ENCODE peak calls at places on chromosomes 1 and 21, in eight cellular contexts. V is tibial artery; U is left ventricle myocardium inferior; N is thyroid gland; Q is naive thymus-derived CD4-positive, alpha-beta T cell; M is A549; X is testis; W is psoas muscle. A is an unnamed sample. For H3K9me3, the result is how much of the 10 kb centered on the place peaks cover.

GRCh38 chr1:64290420-64290819 is 87.0 kb downstream of the UBE2U start:
- DNase-seq in U (no peak), W (no peak), Q (no peak), M (no peak), V (no peak), N (no peak), X (no peak), A (no peak)

GRCh38 chr1:46798820-46799219 is at the start of gene CYP4B1:
- DNase-seq in Q (no peak), W (peak), N (peak), X (peak), V (peak), U (peak), M (no peak), A (no peak)

GRCh38 chr1:243718893-243719292 is 131.2 kb downstream of the AKT3 start:
- DNase-seq in V (no peak), U (no peak), W (no peak), M (no peak), Q (no peak), N (no peak), X (no peak), A (no peak)

GRCh38 chr1:61356995-61357394 is 274.6 kb downstream of the NFIA start:
- DNase-seq in W (no peak), V (no peak), N (no peak), X (no peak), U (no peak), Q (no peak), M (no peak), A (no peak)

GRCh38 chr1:22518379-22518778 is 44.9 kb upstream of the EPHA8 start:
- DNase-seq in M (no peak), W (no peak), U (no peak), V (no peak), N (peak), Q (no peak), X (no peak), A (no peak)

GRCh38 chr1:208640295-208640694 is 396.1 kb upstream of the PLXNA2 start:
- DNase-seq in X (no peak), Q (no peak), M (no peak), U (no peak), V (no peak), W (no peak), N (no peak), A (no peak)

GRCh38 chr1:197269053-197269452 is 1.0 kb downstream of the CRB1 start:
- DNase-seq in W (no peak), U (no peak), X (no peak), N (no peak), Q (no peak), M (no peak), V (no peak), A (no peak)

GRCh38 chr1:119308806-119309205 is 59.8 kb upstream of the HAO2 start:
- DNase-seq in X (no peak), N (no peak), M (no peak), V (no peak), Q (no peak), U (no peak), W (no peak), A (no peak)

GRCh38 chr1:234154320-234155251 is 218.7 kb upstream of the COA6 start:
- DNase-seq in W (no peak), V (no peak), M (peak), X (peak), U (no peak), Q (peak), N (peak), A (no peak)

GRCh38 chr1:110548381-110548780 is 29.4 kb upstream of the KCNA10 start:
- DNase-seq in X (no peak), M (peak), W (no peak), U (no peak), V (no peak), Q (no peak), N (peak), A (no peak)

GRCh38 chr1:198072177-198072576 is 84.6 kb upstream of the NEK7 start:
- DNase-seq in W (no peak), Q (no peak), N (no peak), U (no peak), X (no peak), M (no peak), V (no peak), A (no peak)

GRCh38 chr1:19602486-19602885 is 41.6 kb upstream of the NBL1 start:
- DNase-seq in U (no peak), M (no peak), N (no peak), V (no peak), X (no peak), Q (no peak), W (no peak), A (no peak)

GRCh38 chr1:179083031-179083345 is 1.1 kb downstream of the TOR3A start:
- DNase-seq in V (no peak), X (no peak), U (no peak), W (no peak), M (no peak), Q (peak), N (no peak), A (no peak)

GRCh38 chr1:209220048-209220524 is 363.4 kb upstream of the CAMK1G start:
- DNase-seq in U (no peak), N (no peak), Q (no peak), X (no peak), M (no peak), V (no peak), W (no peak), A (no peak)

GRCh38 chr21:44525431-44526095 is 14.4 kb downstream of the KRTAP10-1 start:
- DNase-seq in U (peak), Q (no peak), V (peak), X (no peak), N (no peak), W (peak), M (no peak), A (no peak)

GRCh38 chr1:116360435-116361173 is 12.4 kb upstream of the ATP1A1 start:
- DNase-seq in X (no peak), W (no peak), U (no peak), N (no peak), Q (peak), V (no peak), M (no peak), A (no peak)

GRCh38 chr1:246691622-246692495 is 32.4 kb upstream of the SCCPDH start:
- DNase-seq in U (no peak), M (no peak), Q (no peak), V (no peak), X (no peak), W (no peak), N (no peak), A (no peak)

GRCh38 chr1:86068126-86068805 is 88.3 kb downstream of the COL24A1 start:
- DNase-seq in N (no peak), V (no peak), W (no peak), U (no peak), Q (no peak), M (no peak), X (no peak), A (no peak)

GRCh38 chr1:212979340-212980122 is 29.2 kb downstream of the VASH2 start:
- DNase-seq in N (no peak), U (no peak), V (no peak), M (no peak), X (no peak), Q (no peak), W (no peak), A (no peak)

GRCh38 chr1:181601186-181601950 is 118.1 kb downstream of the CACNA1E start:
- DNase-seq in N (no peak), U (no peak), W (no peak), Q (no peak), X (no peak), M (no peak), V (no peak), A (no peak)

GRCh38 chr1:23936481-23937176 is 23.0 kb upstream of the PNRC2 start:
- DNase-seq in M (no peak), Q (no peak), X (no peak), U (no peak), W (no peak), V (no peak), N (no peak), A (no peak)

GRCh38 chr1:52328615-52329014 is 37.4 kb downstream of the CC2D1B start:
- DNase-seq in N (no peak), U (no peak), X (no peak), Q (no peak), V (no peak), M (no peak), W (no peak), A (no peak)

GRCh38 chr1:98030976-98031375 is 110.1 kb upstream of the DPYD start:
- DNase-seq in W (no peak), X (no peak), N (no peak), V (no peak), M (no peak), Q (no peak), U (no peak), A (no peak)

GRCh38 chr1:218481116-218481775 is 136.1 kb downstream of the TGFB2 start:
- DNase-seq in W (no peak), M (no peak), N (no peak), V (no peak), U (no peak), X (no peak), Q (no peak), A (no peak)

GRCh38 chr1:22969224-22969829 is 3.3 kb downstream of the LACTBL1 start:
- DNase-seq in Q (no peak), U (no peak), M (no peak), N (peak), V (no peak), W (no peak), X (peak), A (no peak)

GRCh38 chr1:56189946-56190920 is 389.1 kb downstream of the PLPP3 start:
- DNase-seq in W (no peak), X (peak), M (no peak), U (no peak), Q (no peak), V (no peak), N (no peak), A (no peak)

GRCh38 chr1:56453722-56454078 is 125.7 kb downstream of the PLPP3 start:
- DNase-seq in V (no peak), W (no peak), X (no peak), U (no peak), M (no peak), N (no peak), Q (no peak), A (no peak)

GRCh38 chr1:115977481-115978258 is 1.4 kb downstream of the SLC22A15 start:
- DNase-seq in M (no peak), Q (no peak), W (no peak), U (no peak), V (peak), N (no peak), X (no peak), A (no peak)

GRCh38 chr1:106798991-106799390 is 257.5 kb upstream of the PRMT6 start:
- DNase-seq in M (no peak), V (no peak), X (no peak), W (no peak), N (no peak), Q (no peak), U (no peak), A (no peak)

DNA sequence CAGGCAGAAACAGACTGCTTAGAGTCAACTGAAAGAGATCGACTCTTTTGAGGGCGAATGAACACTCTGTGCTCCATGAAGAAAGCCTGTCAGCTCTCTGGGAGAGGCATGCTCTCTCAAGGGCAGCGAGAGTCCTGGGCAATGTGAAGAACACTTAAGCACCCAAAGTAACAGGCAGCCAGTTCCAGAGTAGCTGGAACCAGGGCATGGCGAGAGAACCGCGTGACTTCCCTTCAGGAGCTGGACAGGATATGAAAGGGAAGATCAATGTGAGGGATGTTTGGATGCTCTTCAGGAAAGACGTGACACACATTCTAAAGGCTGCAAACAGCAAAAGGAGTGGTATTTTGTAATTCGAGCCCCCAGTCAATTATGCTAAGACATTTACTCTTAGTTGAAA is 21.0 kb downstream of the ADAMTS5 start:
- DNase-seq in X (peak), U (peak), W (peak), N (peak), M (no peak), Q (no peak), V (peak), A (no peak)
- H3K9me3 ChIP-seq in X (under half), U (under half), W (under half), N (under half), M (under half), Q (under half), V (under half), A (under half)

GRCh38 chr1:9884805-9885204 is 25.3 kb downstream of the CTNNBIP1 start:
- DNase-seq in Q (no peak), X (no peak), N (no peak), U (no peak), M (no peak), W (peak), V (no peak), A (no peak)
- H3K9me3 ChIP-seq in Q (under half), X (under half), N (under half), U (under half), M (under half), W (under half), V (under half), A (under half)

DNA sequence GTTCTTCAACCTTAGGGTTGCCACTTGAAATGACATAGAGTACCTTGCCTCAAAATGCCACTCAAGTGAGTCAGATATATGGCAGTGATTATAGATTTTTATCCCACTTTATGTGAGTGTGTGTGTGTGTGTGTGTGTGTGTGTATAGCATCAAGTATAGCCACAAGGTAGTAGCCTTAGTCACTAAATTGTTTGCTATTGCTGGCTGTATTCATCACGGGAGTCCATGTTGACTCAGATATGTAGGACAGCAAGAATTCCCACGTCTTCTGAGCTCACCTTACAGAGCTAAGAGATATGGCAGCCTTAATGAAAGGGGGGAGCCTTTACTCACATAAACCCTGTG is 9.3 kb downstream of the ETS2 start:
- DNase-seq in V (no peak), X (no peak), Q (no peak), U (no peak), W (no peak), N (no peak), M (no peak), A (no peak)
- H3K9me3 ChIP-seq in V (under half), X (under half), Q (under half), U (under half), W (under half), N (under half), M (under half), A (under half)

DNA sequence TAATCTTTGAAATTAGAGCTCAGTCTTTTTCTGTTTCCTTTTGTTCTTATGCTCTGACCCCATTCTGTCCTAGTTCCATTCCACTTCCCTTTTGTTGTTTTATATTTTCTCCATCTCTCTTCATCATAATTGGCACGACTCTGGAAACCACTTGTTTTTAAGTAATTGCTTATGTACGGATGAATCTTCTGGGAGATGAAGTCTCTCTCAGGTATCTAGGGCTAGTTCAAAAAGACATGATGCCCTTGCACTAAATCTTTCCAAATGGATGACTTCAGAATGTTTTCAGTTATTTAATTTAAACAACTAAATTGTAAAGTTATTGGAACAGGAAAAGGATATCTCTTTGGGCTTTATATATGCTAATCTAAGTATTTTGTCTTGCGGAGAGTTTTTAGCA is at the start of gene OR6F1:
- DNase-seq in M (no peak), U (no peak), W (no peak), V (no peak), Q (no peak), N (no peak), X (no peak), A (no peak)
- H3K9me3 ChIP-seq in M (under half), U (under half), W (under half), V (under half), Q (under half), N (under half), X (under half), A (under half)

GRCh38 chr1:43779266-43779665 is 71.9 kb downstream of the ST3GAL3 start:
- DNase-seq in Q (no peak), N (no peak), X (no peak), V (no peak), M (no peak), W (no peak), U (no peak), A (no peak)
- H3K9me3 ChIP-seq in Q (under half), N (under half), X (under half), V (under half), M (under half), W (under half), U (under half), A (under half)

GRCh38 chr1:125066385-125066784 is 3881.6 kb downstream of the SRGAP2C start:
- DNase-seq in M (no peak), W (peak), V (no peak), U (no peak), N (no peak), Q (no peak), X (no peak), A (no peak)
- H3K9me3 ChIP-seq in M (under half), W (under half), V (under half), U (half or more), N (under half), Q (under half), X (under half), A (under half)

DNA sequence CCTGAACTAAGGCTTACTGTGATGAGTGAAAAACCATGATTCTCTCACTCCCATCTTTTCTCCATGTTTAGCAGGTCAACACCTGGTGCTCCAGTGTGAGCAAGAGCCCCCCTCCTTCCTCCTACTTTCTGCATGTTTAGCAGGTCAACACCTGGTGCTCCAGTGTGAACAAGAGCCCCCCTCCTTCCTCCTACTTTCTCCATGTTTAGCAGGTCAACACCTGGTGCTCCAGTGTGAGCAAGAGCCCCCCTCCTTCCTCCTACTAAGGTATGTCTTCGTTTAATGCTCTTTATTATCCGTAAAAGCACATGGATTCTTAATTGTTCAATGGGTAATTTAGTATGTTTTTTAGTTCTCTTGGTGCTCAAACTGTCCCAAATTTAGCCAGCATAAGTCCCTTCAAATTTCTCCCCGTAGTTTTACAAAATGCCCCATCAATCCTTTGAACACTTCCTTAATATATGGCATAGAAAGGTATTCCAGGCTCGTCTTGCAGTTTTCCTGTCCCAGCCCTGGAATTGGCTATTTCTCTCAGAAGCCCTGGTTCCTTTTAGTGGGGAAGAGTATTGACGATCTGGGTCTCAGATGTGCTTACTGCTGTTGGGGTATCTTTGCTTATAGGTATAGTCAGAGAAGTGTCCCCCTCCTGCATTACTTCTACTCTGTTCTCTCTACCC is 760.8 kb upstream of the TPTE start:
- DNase-seq in Q (no peak), W (no peak), V (no peak), U (no peak), M (no peak), N (no peak), X (no peak), A (no peak)
- H3K9me3 ChIP-seq in Q (under half), W (under half), V (under half), U (under half), M (under half), N (under half), X (under half), A (under half)

A was measured in T-helper 17 cell.